ENCODE peak calls at places on chromosomes 16 and 17, in four cellular contexts. L is K562, Q is GM12878, J is H1. D is an unnamed sample. For H3K4me1, the result is how much of the 10 kb centered on the place peaks cover.

GRCh38 chr17:50691550-50692447 is 15.9 kb downstream of the ANKRD40 start:
- DNase-seq in J (no peak), L (no peak), Q (no peak), D (no peak)

GRCh38 chr16:84115919-84116719 is 623 bp downstream of the MBTPS1 start:
- DNase-seq in L (no peak), Q (no peak), J (no peak), D (no peak)

GRCh38 chr16:79639576-79640311 is 39.2 kb upstream of the MAF start:
- DNase-seq in Q (no peak), L (no peak), J (no peak), D (no peak)

GRCh38 chr17:82679586-82680465 is 18.7 kb downstream of the RAB40B start:
- DNase-seq in J (no peak), L (no peak), Q (no peak), D (peak)

GRCh38 chr17:71764507-71764906 is 356.3 kb upstream of the SOX9 start:
- DNase-seq in Q (no peak), L (no peak), J (peak), D (peak)

GRCh38 chr17:38320482-38320881 is 23.3 kb downstream of the GPR179 start:
- DNase-seq in J (no peak), L (no peak), Q (no peak), D (no peak)

GRCh38 chr17:6831662-6832263 is at the start of gene TEKT1:
- DNase-seq in L (peak), J (peak), Q (no peak), D (peak)

GRCh38 chr17:13157656-13158055 is 139.8 kb upstream of the ELAC2 start:
- DNase-seq in J (no peak), L (no peak), Q (no peak), D (no peak)

GRCh38 chr16:27424772-27425498 is 23.0 kb downstream of the IL21R start:
- DNase-seq in Q (no peak), J (no peak), L (no peak), D (no peak)

GRCh38 chr17:36632916-36633846 is 31.8 kb downstream of the MRM1 start:
- DNase-seq in L (no peak), Q (no peak), J (no peak), D (peak)

GRCh38 chr17:27747462-27748359 is 52.6 kb downstream of the NOS2 start:
- DNase-seq in J (peak), L (peak), Q (no peak), D (peak)

GRCh38 chr17:78172284-78173024 is 4.1 kb downstream of the SYNGR2 start:
- DNase-seq in J (no peak), Q (no peak), L (no peak), D (no peak)

GRCh38 chr17:64020068-64020766 is at the start of gene ICAM2:
- DNase-seq in L (no peak), J (no peak), Q (peak), D (peak)

GRCh38 chr17:77441130-77441920 is 300.6 kb downstream of the SEC14L1 start:
- DNase-seq in L (no peak), J (no peak), Q (peak), D (no peak)

GRCh38 chr16:19871721-19872120 is 12.9 kb downstream of the GPRC5B start:
- DNase-seq in Q (no peak), L (no peak), J (no peak), D (no peak)

GRCh38 chr16:65118866-65119265 is 3.0 kb downstream of the CDH11 start:
- DNase-seq in L (no peak), Q (no peak), J (no peak), D (no peak)

GRCh38 chr17:28507567-28508195 is 1.5 kb downstream of the FOXN1 start:
- DNase-seq in J (no peak), L (peak), Q (no peak), D (peak)

GRCh38 chr17:13544292-13544691 is 57.4 kb downstream of the HS3ST3A1 start:
- DNase-seq in L (no peak), J (peak), Q (no peak), D (no peak)

GRCh38 chr17:52505601-52506000 is 347.1 kb upstream of the CA10 start:
- DNase-seq in L (no peak), J (no peak), Q (no peak), D (no peak)

GRCh38 chr17:43443381-43443780 is 40.4 kb upstream of the DHX8 start:
- DNase-seq in L (no peak), Q (no peak), J (no peak), D (no peak)

GRCh38 chr17:46984892-46985291 is 5.8 kb upstream of the RPRML start:
- DNase-seq in J (no peak), L (no peak), Q (no peak), D (no peak)

GRCh38 chr16:23339781-23340180 is 37.7 kb downstream of the SCNN1B start:
- DNase-seq in L (no peak), Q (no peak), J (no peak), D (no peak)

GRCh38 chr16:54934536-54935410 is 4.1 kb downstream of the IRX5 start:
- DNase-seq in L (no peak), Q (no peak), J (no peak), D (peak)

GRCh38 chr16:48420437-48420836 is 35.2 kb upstream of the SIAH1 start:
- DNase-seq in Q (no peak), J (no peak), L (no peak), D (no peak)

GRCh38 chr17:80034977-80035686 is 540 bp downstream of the TBC1D16 start:
- DNase-seq in Q (no peak), L (no peak), J (no peak), D (peak)

GRCh38 chr17:37422971-37423625 is 16.4 kb downstream of the TADA2A start:
- DNase-seq in Q (no peak), J (no peak), L (no peak), D (no peak)

GRCh38 chr17:10121971-10122707 is 76.3 kb downstream of the GAS7 start:
- DNase-seq in J (no peak), L (no peak), Q (peak), D (no peak)

GRCh38 chr17:40485851-40486512 is 15.4 kb downstream of the TNS4 start:
- DNase-seq in Q (no peak), J (no peak), L (peak), D (no peak)

DNA sequence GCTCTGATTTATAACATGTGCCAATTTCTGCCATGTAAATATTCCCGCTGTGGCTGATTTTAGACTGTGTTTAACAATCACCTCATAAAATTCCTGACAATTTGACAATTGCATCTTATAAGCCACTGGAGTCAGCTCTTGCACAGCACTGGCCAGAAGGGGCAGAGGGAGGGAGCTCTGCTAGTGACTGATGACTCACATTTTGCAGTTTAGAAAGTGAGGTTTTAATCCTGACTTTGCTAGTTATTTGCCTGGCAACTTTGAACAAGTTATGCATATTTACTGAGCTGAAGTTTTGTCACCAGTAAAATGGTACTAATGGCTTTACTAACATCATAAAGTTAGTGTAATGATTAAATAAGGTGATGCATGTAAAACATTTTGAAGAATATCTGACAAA is 452.3 kb downstream of the CNTNAP4 start:
- DNase-seq in Q (no peak), L (no peak), J (no peak), D (peak)
- TF ChIP-seq CREB1 in Q (no peak), L (no peak), J (no peak), D (no peak)

GRCh38 chr17:17834974-17835373 is 1.8 kb downstream of the SREBF1 start:
- DNase-seq in Q (no peak), J (no peak), L (no peak), D (no peak)
- H3K4me1 ChIP-seq in Q (under half), J (under half), L (half or more), D (under half)

GRCh38 chr17:61758430-61758829 is 104.9 kb downstream of the BRIP1 start:
- DNase-seq in J (no peak), L (no peak), Q (no peak), D (peak)

GRCh38 chr17:61757168-61757567 is 106.2 kb downstream of the BRIP1 start:
- DNase-seq in Q (peak), J (no peak), L (no peak), D (no peak)

GRCh38 chr17:61755668-61756067 is 107.7 kb downstream of the BRIP1 start:
- DNase-seq in J (no peak), Q (no peak), L (no peak), D (no peak)

GRCh38 chr17:61755078-61755477 is 108.2 kb downstream of the BRIP1 start:
- DNase-seq in J (no peak), Q (no peak), L (no peak), D (no peak)

DNA sequence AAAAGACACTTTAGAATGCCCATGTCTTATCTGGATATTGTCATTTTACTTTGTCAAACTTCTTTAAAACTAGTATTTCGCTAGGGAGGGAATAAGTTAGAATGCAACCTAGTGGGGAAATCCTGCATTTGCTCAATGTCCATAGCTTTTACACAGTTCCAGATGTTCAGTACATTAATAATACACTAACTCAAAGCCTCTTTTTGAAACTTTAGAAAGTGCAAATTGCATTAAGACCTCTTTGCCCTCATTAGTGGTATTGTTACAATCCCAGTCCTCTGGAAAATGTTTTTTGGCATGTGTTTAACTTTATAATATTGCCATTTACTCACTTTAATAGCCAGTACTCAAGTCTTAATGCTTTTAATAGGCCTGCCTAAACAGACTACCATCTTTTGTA is 106.8 kb downstream of the BRIP1 start:
- DNase-seq in L (no peak), Q (no peak), J (no peak), D (no peak)
- TF ChIP-seq CTCF in L (no peak), Q (no peak), J (no peak), D (no peak)

GRCh38 chr17:75854111-75854748 is 905 bp downstream of the WBP2 start:
- DNase-seq in L (peak), Q (no peak), J (no peak), D (no peak)
- TF ChIP-seq CREB1 in L (no peak), Q (no peak), J (no peak), D (no peak)

GRCh38 chr16:1154291-1154886 is 1.5 kb downstream of the CACNA1H start:
- DNase-seq in J (no peak), Q (no peak), L (no peak), D (peak)

GRCh38 chr16:1154887-1155331 is 2.0 kb downstream of the CACNA1H start:
- DNase-seq in Q (no peak), L (no peak), J (no peak), D (no peak)

GRCh38 chr16:1152651-1153259 is at the start of gene CACNA1H:
- DNase-seq in Q (no peak), L (peak), J (no peak), D (peak)

GRCh38 chr16:1152123-1152638 is 725 bp upstream of the CACNA1H start:
- DNase-seq in L (no peak), J (no peak), Q (no peak), D (peak)

GRCh38 chr16:1153480-1154160 is 714 bp downstream of the CACNA1H start:
- DNase-seq in Q (no peak), J (no peak), L (peak), D (no peak)
- H3K4me1 ChIP-seq in Q (under half), J (under half), L (half or more), D (under half)

GRCh38 chr16:4801051-4801961 is 1.1 kb downstream of the ROGDI start:
- DNase-seq in Q (no peak), J (no peak), L (no peak), D (peak)

GRCh38 chr16:4800290-4801041 is 2.0 kb downstream of the ROGDI start:
- DNase-seq in Q (no peak), L (peak), J (no peak), D (no peak)

GRCh38 chr16:4803479-4804243 is 1.2 kb upstream of the ROGDI start:
- DNase-seq in Q (no peak), L (no peak), J (no peak), D (no peak)

GRCh38 chr16:4801962-4802658 is at the start of gene ROGDI:
- DNase-seq in L (peak), Q (no peak), J (peak), D (peak)

DNA sequence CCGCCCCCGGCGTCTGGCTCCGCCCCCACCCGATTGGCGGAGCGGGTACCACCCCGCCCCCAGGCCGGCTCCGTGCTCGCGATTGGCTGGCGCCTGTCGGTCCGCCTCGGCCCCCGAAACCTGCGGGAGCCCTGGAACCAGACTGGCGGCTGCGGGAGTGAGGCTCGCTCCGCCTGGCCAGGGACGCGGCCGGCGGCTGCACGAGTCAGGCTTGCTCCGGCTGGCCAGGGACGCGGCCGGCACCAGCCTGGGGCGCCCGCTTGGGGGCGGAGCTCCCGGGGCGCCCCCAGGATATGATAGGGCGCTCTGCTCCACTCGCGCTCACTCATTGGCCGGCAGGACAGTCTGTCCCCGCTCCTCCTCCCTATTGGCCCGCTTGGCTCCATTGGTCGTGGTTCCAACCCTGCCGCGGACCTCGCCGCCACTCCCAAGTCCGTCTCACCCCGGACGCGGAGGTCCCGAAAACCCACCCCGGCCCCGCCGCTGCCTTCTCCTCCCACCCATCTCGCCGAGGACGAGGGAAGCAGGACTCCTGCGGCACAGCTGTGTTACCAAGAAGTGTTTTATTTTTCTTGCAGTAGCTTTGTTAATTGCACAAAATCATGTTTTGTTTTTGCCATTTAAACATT is 340 bp upstream of the ROGDI start:
- DNase-seq in J (peak), L (peak), Q (peak), D (peak)
- TF ChIP-seq CTCF in J (no peak), L (no peak), Q (no peak), D (no peak)

DNA sequence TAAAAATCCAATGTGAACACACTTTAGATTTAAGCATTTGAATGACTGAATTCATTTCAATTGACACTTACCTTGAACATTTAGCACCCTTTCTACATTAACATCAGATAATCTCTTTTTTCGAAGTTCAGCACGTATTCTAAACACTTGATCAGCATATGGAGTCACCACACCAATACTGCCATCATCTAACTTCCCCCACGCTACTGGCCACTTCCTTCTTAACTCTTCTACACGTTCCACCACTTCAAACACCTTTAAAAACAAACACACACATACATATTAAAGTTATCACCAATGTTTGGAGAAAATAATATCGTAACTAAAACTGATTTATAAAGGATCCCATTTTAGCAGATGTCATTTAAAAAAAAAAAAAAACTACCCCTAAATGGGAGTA is 93.5 kb downstream of the CACNG1 start:
- DNase-seq in J (no peak), L (no peak), Q (no peak), D (no peak)
- TF ChIP-seq CREB1 in J (no peak), L (no peak), Q (no peak), D (no peak)

GRCh38 chr16:53900678-53901077 is 196.7 kb downstream of the FTO start:
- DNase-seq in Q (no peak), J (no peak), L (no peak), D (no peak)

GRCh38 chr16:53896711-53897110 is 192.8 kb downstream of the FTO start:
- DNase-seq in Q (no peak), L (no peak), J (no peak), D (no peak)

GRCh38 chr16:53898993-53899392 is 195.0 kb downstream of the FTO start:
- DNase-seq in L (no peak), Q (no peak), J (no peak), D (no peak)

GRCh38 chr16:53901396-53901795 is 197.4 kb downstream of the FTO start:
- DNase-seq in Q (no peak), J (no peak), L (no peak), D (no peak)

GRCh38 chr16:53899471-53899870 is 195.5 kb downstream of the FTO start:
- DNase-seq in Q (no peak), L (no peak), J (no peak), D (no peak)
- H3K4me1 ChIP-seq in Q (under half), L (under half), J (under half), D (under half)

DNA sequence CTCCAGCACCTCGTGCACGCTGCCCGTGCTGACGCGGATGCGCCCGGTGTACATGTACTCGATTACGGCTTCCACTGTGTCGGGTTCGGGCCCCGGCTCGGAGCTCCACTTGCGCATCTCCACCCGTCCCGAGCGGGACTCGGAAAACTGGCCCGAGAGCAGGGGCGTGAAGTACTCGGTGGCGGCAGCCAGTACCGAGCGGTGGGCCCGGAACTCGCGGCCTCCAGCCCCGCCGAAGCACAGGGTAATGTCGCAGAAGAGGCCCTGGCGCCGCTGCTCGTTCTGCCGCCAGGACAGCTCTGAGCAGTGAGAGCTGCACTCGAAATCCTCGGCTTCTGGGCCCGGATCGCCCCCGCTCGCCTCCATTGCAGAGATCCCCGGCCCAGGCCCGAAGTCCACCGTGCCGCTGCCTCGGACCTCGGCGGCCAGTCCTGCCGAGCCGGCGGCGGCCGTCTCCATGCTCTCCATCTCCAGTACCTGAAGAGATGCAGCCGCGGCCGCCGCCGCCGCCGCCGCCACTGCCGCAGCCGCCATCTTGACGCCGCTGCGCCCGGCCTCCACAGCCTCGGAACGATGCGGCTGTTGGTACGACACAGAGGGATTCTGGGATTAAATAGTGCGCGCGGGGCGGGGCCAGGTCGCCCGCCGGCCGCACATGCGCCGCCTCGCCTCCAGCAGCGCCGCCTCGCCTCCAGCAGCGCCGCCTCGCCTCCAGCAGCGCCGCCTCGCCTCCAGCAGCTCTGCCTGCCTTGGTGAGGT is at the start of gene KLHL11:
- DNase-seq in L (peak), J (peak), Q (peak), D (peak)
- TF ChIP-seq CTCF in L (peak), J (no peak), Q (no peak), D (no peak)

GRCh38 chr16:2143874-2144485 is 4.4 kb upstream of the RAB26 start:
- DNase-seq in L (no peak), J (no peak), Q (no peak), D (peak)
- TF ChIP-seq CREB1 in L (no peak), J (no peak), Q (no peak), D (no peak)